ENCODE peak calls at places on chromosome 5, in four cellular contexts. U is stimulated activated CD8-positive, alpha-beta memory T cell treated with anti-CD3 and anti-CD28 coated beads, Interleukin-4, amount 100 ng/mL, for 1 hour; O is RWPE1; Y is activated naive CD4-positive, alpha-beta T cell treated with anti-CD3 and anti-CD28 coated beads, Interleukin-2, amount 50 U/mL, for 16 hours. N is an unnamed sample.

GRCh38 chr5:89847743-89848142 is 561.8 kb downstream of the CETN3 start:
- DNase-seq in U (no peak), O (peak), Y (no peak), N (no peak)

GRCh38 chr5:73748510-73749410 is 122.8 kb downstream of the ARHGEF28 start:
- DNase-seq in U (no peak), O (no peak), Y (no peak), N (no peak)

GRCh38 chr5:84255318-84255717 is 129.4 kb downstream of the EDIL3 start:
- DNase-seq in U (no peak), O (peak), Y (no peak), N (no peak)

GRCh38 chr5:149831492-149831891 is 101.4 kb downstream of the PPARGC1B start:
- DNase-seq in U (no peak), O (no peak), Y (peak), N (no peak)

GRCh38 chr5:135641329-135642178 is 62.8 kb upstream of the CXCL14 start:
- DNase-seq in U (no peak), O (no peak), Y (no peak), N (peak)

GRCh38 chr5:155827949-155828348 is 499.0 kb upstream of the SGCD start:
- DNase-seq in U (no peak), O (no peak), Y (no peak), N (no peak)

GRCh38 chr5:158468444-158468843 is 609.5 kb upstream of the CLINT1 start:
- DNase-seq in U (no peak), O (peak), Y (no peak), N (no peak)

GRCh38 chr5:71925608-71926091 is 181.6 kb upstream of the MAP1B start:
- DNase-seq in U (no peak), O (no peak), Y (no peak), N (no peak)

GRCh38 chr5:116137544-116138378 is 52.9 kb downstream of the COMMD10 start:
- DNase-seq in U (no peak), O (peak), Y (no peak), N (no peak)